ENCODE peak calls at places on chromosomes 3 and 15, in seven cellular contexts. Z is cardiac fibroblast, U is MG63, Q is A549, O is Peyer's patch, M is fibroblast of villous mesenchyme, I is psoas muscle. P is an unnamed sample.
A peak's percentile ranks its signal among the peaks of the same experiment; 100 is the strongest.

GRCh38 chr3:42855547-42856380 is 19.9 kb downstream of the CYP8B1 start:
- DNase-seq in O (peak; percentile 42), M (no peak), Q (no peak), Z (no peak), I (no peak), U (no peak), P (no peak)

GRCh38 chr3:114418724-114419543 is 125.1 kb downstream of the TIGIT start:
- DNase-seq in M (peak; percentile 97), Z (peak; percentile 96), U (no peak), O (no peak), Q (peak; percentile 73), I (no peak), P (peak; percentile 61)

GRCh38 chr15:40100133-40100946 is 8.3 kb downstream of the BMF start:
- DNase-seq in Z (no peak), Q (no peak), I (no peak), O (no peak), U (peak; percentile 32), M (no peak), P (no peak)

GRCh38 chr3:194814878-194815357 is 129.2 kb downstream of the FAM43A start:
- DNase-seq in M (no peak), O (no peak), Q (no peak), I (no peak), Z (peak; percentile 18), U (no peak), P (no peak)

GRCh38 chr15:74316116-74316515 is 51.3 kb downstream of the CYP11A1 start:
- DNase-seq in O (no peak), Z (no peak), Q (no peak), U (no peak), M (no peak), I (peak; percentile 65), P (no peak)

GRCh38 chr15:32682569-32682968 is 35.2 kb upstream of the GREM1 start:
- DNase-seq in U (peak; percentile 71), Z (peak; percentile 98), M (peak; percentile 88), O (no peak), I (no peak), Q (peak; percentile 54), P (peak; percentile 96)

GRCh38 chr15:62254137-62254934 is 89.3 kb upstream of the C2CD4B start:
- DNase-seq in U (peak; percentile 62), M (peak; percentile 50), O (peak; percentile 84), I (peak; percentile 77), Z (peak; percentile 76), Q (peak; percentile 64), P (no peak)

GRCh38 chr15:71093089-71094024 is 21.9 kb upstream of the THSD4 start:
- DNase-seq in U (no peak), I (no peak), M (peak; percentile 47), Q (peak; percentile 61), O (peak; percentile 78), Z (peak; percentile 76), P (peak; percentile 65)

GRCh38 chr3:86180696-86181095 is 810.3 kb downstream of the VGLL3 start:
- DNase-seq in O (no peak), Z (no peak), Q (peak; percentile 61), I (no peak), M (no peak), U (peak; percentile 22), P (no peak)

GRCh38 chr3:52839268-52839575 is 4.4 kb upstream of the MUSTN1 start:
- DNase-seq in U (no peak), Z (no peak), O (no peak), I (peak; percentile 24), M (no peak), Q (no peak), P (no peak)

GRCh38 chr15:45141386-45141785 is 11.6 kb downstream of the DUOX1 start:
- DNase-seq in U (no peak), O (no peak), M (no peak), I (no peak), Z (no peak), Q (no peak), P (no peak)

GRCh38 chr3:152969557-152970300 is 134.8 kb downstream of the P2RY1 start:
- DNase-seq in I (no peak), Z (peak; percentile 82), Q (peak; percentile 86), M (peak; percentile 30), O (no peak), U (peak; percentile 13), P (no peak)
- H3K4me3 ChIP-seq in I (no peak overlapping the region), Z (no peak overlapping the region), Q (no peak overlapping the region), M (no peak overlapping the region), O (no peak overlapping the region), U (no peak overlapping the region), P (no peak overlapping the region)

DNA sequence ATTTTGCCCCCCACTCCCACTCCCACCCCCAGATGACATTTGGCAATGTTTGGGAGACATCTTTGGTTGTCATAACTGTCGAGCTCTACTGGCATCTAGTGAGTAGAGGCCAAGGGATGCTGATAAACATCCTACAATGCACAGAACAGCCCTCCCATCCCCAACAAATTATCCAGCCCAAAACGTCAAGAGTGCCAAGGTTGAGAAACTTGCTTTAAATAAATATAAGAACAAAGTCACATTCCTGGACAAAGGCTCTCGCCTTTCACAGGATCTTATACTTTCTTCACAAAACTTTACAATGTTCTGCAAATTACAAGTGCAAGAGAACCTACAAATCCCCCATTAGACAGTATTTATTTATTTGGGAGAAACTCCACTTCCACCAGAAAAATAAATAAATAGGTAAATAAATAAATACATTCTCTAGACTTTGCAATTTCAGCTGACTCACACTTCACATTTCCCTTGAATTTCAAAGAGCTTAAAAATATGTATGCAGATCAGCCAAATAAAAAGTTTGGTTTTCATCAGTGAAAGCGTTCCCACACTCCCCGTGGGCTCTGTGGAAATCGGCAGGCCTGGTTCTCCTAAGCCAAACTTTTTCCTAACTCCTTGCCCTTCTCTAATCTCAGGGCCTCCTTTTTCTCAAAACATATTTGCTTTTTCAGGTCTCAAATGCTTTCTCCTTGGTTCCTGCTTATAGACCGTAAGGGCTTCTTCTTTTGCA is 12.7 kb upstream of the CPA3 start:
- DNase-seq in I (no peak), O (no peak), Z (no peak), M (no peak), U (no peak), Q (no peak), P (no peak)
- H3K4me3 ChIP-seq in I (no peak overlapping the region), O (no peak overlapping the region), Z (no peak overlapping the region), M (no peak overlapping the region), U (no peak overlapping the region), Q (no peak overlapping the region), P (no peak overlapping the region)

GRCh38 chr3:53846851-53847155 is 435 bp downstream of the IL17RB start:
- DNase-seq in M (no peak), Q (no peak), Z (no peak), U (no peak), I (no peak), O (no peak), P (no peak)

GRCh38 chr3:53844262-53845102 is 1.7 kb downstream of the CHDH start:
- DNase-seq in M (no peak), U (no peak), O (peak; percentile 77), Q (no peak), I (no peak), Z (no peak), P (no peak)

GRCh38 chr3:53845881-53846133 is 412 bp downstream of the CHDH start:
- DNase-seq in M (no peak), Q (no peak), U (no peak), I (no peak), Z (no peak), O (no peak), P (no peak)

GRCh38 chr3:53846134-53846850 is at the start of the genes CHDH and IL17RB:
- DNase-seq in M (no peak), Q (peak; percentile 49), I (peak; percentile 80), O (peak; percentile 83), Z (no peak), U (peak; percentile 64), P (no peak)

GRCh38 chr3:53845103-53845880 is 927 bp downstream of the CHDH start:
- DNase-seq in I (peak; percentile 77), Z (peak; percentile 21), M (peak; percentile 40), U (peak; percentile 52), Q (peak; percentile 62), O (no peak), P (no peak)
- H3K4me3 ChIP-seq in I (peak overlapping the region; percentile 89), Z (peak overlapping the region; percentile 45), M (peak overlapping the region; percentile 56), U (peak overlapping the region; percentile 53), Q (peak overlapping the region; percentile 67), O (peak overlapping the region; percentile 83), P (peak overlapping the region; percentile 68)

GRCh38 chr3:72549819-72550581 is 298.2 kb downstream of the SHQ1 start:
- DNase-seq in O (no peak), M (peak; percentile 4), Z (no peak), U (no peak), Q (no peak), I (no peak), P (no peak)
- H3K4me3 ChIP-seq in O (no peak overlapping the region), M (peak overlapping the region; percentile 21), Z (no peak overlapping the region), U (no peak overlapping the region), Q (no peak overlapping the region), I (no peak overlapping the region), P (no peak overlapping the region)

DNA sequence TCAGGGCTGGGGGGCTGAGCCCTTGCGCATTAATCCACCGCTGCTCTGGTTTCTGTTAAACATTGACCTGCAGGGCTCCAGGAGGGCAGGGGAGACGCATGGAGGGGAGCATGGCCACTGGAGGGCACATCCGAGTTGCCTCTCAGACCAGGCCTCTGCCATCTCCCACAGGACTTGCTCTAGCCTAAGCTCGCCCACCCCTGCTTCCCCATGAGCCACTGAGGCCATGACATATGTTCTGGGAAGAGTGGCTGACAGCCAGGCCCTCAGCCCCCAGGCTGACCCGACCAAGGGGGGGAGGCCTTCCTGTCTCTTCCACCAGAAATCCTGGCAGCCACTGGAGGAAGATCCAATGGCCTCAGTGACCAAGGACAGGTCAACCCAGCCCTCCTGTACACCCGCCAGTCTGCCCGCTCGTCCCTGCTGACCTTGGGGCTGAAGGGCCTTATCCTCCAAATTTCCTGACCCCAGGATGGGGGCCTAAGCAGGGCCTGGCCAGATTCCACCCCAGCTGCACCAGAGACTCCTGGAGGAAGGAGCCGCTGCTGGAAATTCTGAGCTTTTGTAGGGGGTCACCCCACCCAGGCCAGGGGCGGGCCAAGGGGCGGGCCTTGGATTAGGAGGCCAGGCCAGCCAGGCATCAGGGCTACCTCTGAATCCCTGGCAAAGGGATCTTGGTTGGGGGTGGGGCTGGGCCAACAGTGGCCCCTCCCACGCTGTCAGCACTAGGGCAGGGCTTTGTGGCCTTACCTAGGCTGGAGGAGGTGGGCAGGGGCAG is at the start of gene HYAL1:
- DNase-seq in I (peak; percentile 87), O (peak; percentile 68), Z (peak; percentile 31), M (peak; percentile 30), Q (peak; percentile 50), U (no peak), P (no peak)
- H3K4me3 ChIP-seq in I (peak within 1 kb of the TSS; percentile 76), O (peak within 1 kb of the TSS; percentile 34), Z (no peak within 1 kb of the TSS), M (no peak within 1 kb of the TSS), Q (no peak within 1 kb of the TSS), U (no peak within 1 kb of the TSS), P (peak within 1 kb of the TSS; percentile 68)

P was measured in epithelial cell of proximal tubule.